ENCODE peak calls at places on chromosomes 13 and 19, in five cellular contexts. One of them, this sample, is unnamed.
A peak's percentile ranks its signal among the peaks of the same experiment; 100 is the strongest.

GRCh38 chr19:7377196-7377595 is 28.5 kb downstream of the ARHGEF18 start:
- DNase-seq in upper lobe of left lung: no peak
- DNase-seq in nephron progenitor cell: no peak
- DNase-seq in anterior cingulate cortex: no peak
- DNase-seq in activated CD4-positive, CD25-positive, alpha-beta regulatory T cell treated with anti-CD3 and anti-CD28 coated beads, Interleukin-2, amount 50 U/mL, for 16 hours: no peak
- DNase-seq in this sample: no peak

GRCh38 chr13:28958018-28958417 is 137.9 kb downstream of the MTUS2 start:
- DNase-seq in activated CD4-positive, CD25-positive, alpha-beta regulatory T cell treated with anti-CD3 and anti-CD28 coated beads, Interleukin-2, amount 50 U/mL, for 16 hours: no peak
- DNase-seq in nephron progenitor cell: no peak
- DNase-seq in upper lobe of left lung: no peak
- DNase-seq in anterior cingulate cortex: no peak
- DNase-seq in this sample: no peak

GRCh38 chr19:17948474-17948966 is 15.7 kb downstream of the CCDC124 start:
- DNase-seq in upper lobe of left lung: no peak
- DNase-seq in nephron progenitor cell: no peak
- DNase-seq in activated CD4-positive, CD25-positive, alpha-beta regulatory T cell treated with anti-CD3 and anti-CD28 coated beads, Interleukin-2, amount 50 U/mL, for 16 hours: no peak
- DNase-seq in anterior cingulate cortex: no peak
- DNase-seq in this sample: peak; percentile 91

GRCh38 chr13:79003989-79004550 is 345.1 kb upstream of the OBI1 start:
- DNase-seq in activated CD4-positive, CD25-positive, alpha-beta regulatory T cell treated with anti-CD3 and anti-CD28 coated beads, Interleukin-2, amount 50 U/mL, for 16 hours: no peak
- DNase-seq in upper lobe of left lung: no peak
- DNase-seq in nephron progenitor cell: no peak
- DNase-seq in anterior cingulate cortex: no peak
- DNase-seq in this sample: no peak

GRCh38 chr19:7665076-7665475 is 3.8 kb upstream of the RETN start:
- DNase-seq in upper lobe of left lung: no peak
- DNase-seq in nephron progenitor cell: no peak
- DNase-seq in activated CD4-positive, CD25-positive, alpha-beta regulatory T cell treated with anti-CD3 and anti-CD28 coated beads, Interleukin-2, amount 50 U/mL, for 16 hours: no peak
- DNase-seq in anterior cingulate cortex: no peak
- DNase-seq in this sample: no peak

GRCh38 chr13:91375119-91375729 is 23.2 kb upstream of the GPC5 start:
- DNase-seq in anterior cingulate cortex: no peak
- DNase-seq in upper lobe of left lung: no peak
- DNase-seq in nephron progenitor cell: peak; percentile 6
- DNase-seq in activated CD4-positive, CD25-positive, alpha-beta regulatory T cell treated with anti-CD3 and anti-CD28 coated beads, Interleukin-2, amount 50 U/mL, for 16 hours: no peak
- DNase-seq in this sample: no peak

GRCh38 chr13:97977376-97977705 is 23.9 kb downstream of the IPO5 start:
- DNase-seq in upper lobe of left lung: no peak
- DNase-seq in anterior cingulate cortex: no peak
- DNase-seq in activated CD4-positive, CD25-positive, alpha-beta regulatory T cell treated with anti-CD3 and anti-CD28 coated beads, Interleukin-2, amount 50 U/mL, for 16 hours: no peak
- DNase-seq in nephron progenitor cell: no peak
- DNase-seq in this sample: no peak

GRCh38 chr19:49058592-49058991 is 1.0 kb upstream of the CGB7 start:
- DNase-seq in upper lobe of left lung: no peak
- DNase-seq in activated CD4-positive, CD25-positive, alpha-beta regulatory T cell treated with anti-CD3 and anti-CD28 coated beads, Interleukin-2, amount 50 U/mL, for 16 hours: no peak
- DNase-seq in anterior cingulate cortex: no peak
- DNase-seq in nephron progenitor cell: no peak
- DNase-seq in this sample: peak; percentile 56

GRCh38 chr19:44645407-44646048 is 1.8 kb downstream of the PVR start:
- DNase-seq in upper lobe of left lung: no peak
- DNase-seq in activated CD4-positive, CD25-positive, alpha-beta regulatory T cell treated with anti-CD3 and anti-CD28 coated beads, Interleukin-2, amount 50 U/mL, for 16 hours: no peak
- DNase-seq in nephron progenitor cell: no peak
- DNase-seq in anterior cingulate cortex: no peak
- DNase-seq in this sample: no peak

GRCh38 chr13:102693781-102694180 is 1.1 kb downstream of the METTL21C start:
- DNase-seq in anterior cingulate cortex: no peak
- DNase-seq in nephron progenitor cell: no peak
- DNase-seq in upper lobe of left lung: no peak
- DNase-seq in activated CD4-positive, CD25-positive, alpha-beta regulatory T cell treated with anti-CD3 and anti-CD28 coated beads, Interleukin-2, amount 50 U/mL, for 16 hours: no peak
- DNase-seq in this sample: no peak

GRCh38 chr13:44221657-44222056 is 152.0 kb upstream of the SERP2 start:
- DNase-seq in upper lobe of left lung: no peak
- DNase-seq in nephron progenitor cell: no peak
- DNase-seq in anterior cingulate cortex: no peak
- DNase-seq in activated CD4-positive, CD25-positive, alpha-beta regulatory T cell treated with anti-CD3 and anti-CD28 coated beads, Interleukin-2, amount 50 U/mL, for 16 hours: no peak
- DNase-seq in this sample: no peak

GRCh38 chr13:110812111-110812868 is 98.8 kb downstream of the ING1 start:
- DNase-seq in nephron progenitor cell: no peak
- DNase-seq in upper lobe of left lung: peak; percentile 80
- DNase-seq in activated CD4-positive, CD25-positive, alpha-beta regulatory T cell treated with anti-CD3 and anti-CD28 coated beads, Interleukin-2, amount 50 U/mL, for 16 hours: no peak
- DNase-seq in anterior cingulate cortex: no peak
- DNase-seq in this sample: no peak

GRCh38 chr13:45473627-45474026 is 8.9 kb downstream of the COG3 start:
- DNase-seq in anterior cingulate cortex: no peak
- DNase-seq in upper lobe of left lung: no peak
- DNase-seq in nephron progenitor cell: no peak
- DNase-seq in activated CD4-positive, CD25-positive, alpha-beta regulatory T cell treated with anti-CD3 and anti-CD28 coated beads, Interleukin-2, amount 50 U/mL, for 16 hours: no peak
- DNase-seq in this sample: peak; percentile 69

GRCh38 chr19:47609885-47610545 is 1.1 kb downstream of the BICRA start:
- DNase-seq in anterior cingulate cortex: no peak
- DNase-seq in upper lobe of left lung: peak; percentile 91
- DNase-seq in activated CD4-positive, CD25-positive, alpha-beta regulatory T cell treated with anti-CD3 and anti-CD28 coated beads, Interleukin-2, amount 50 U/mL, for 16 hours: no peak
- DNase-seq in nephron progenitor cell: peak; percentile 70
- DNase-seq in this sample: peak; percentile 49

GRCh38 chr19:33300016-33300981 is 2.0 kb downstream of the CEBPA start:
- DNase-seq in upper lobe of left lung: peak; percentile 52
- DNase-seq in anterior cingulate cortex: no peak
- DNase-seq in nephron progenitor cell: no peak
- DNase-seq in activated CD4-positive, CD25-positive, alpha-beta regulatory T cell treated with anti-CD3 and anti-CD28 coated beads, Interleukin-2, amount 50 U/mL, for 16 hours: no peak
- DNase-seq in this sample: no peak

GRCh38 chr13:30111810-30112209 is 195.5 kb downstream of the KATNAL1 start:
- DNase-seq in anterior cingulate cortex: no peak
- DNase-seq in activated CD4-positive, CD25-positive, alpha-beta regulatory T cell treated with anti-CD3 and anti-CD28 coated beads, Interleukin-2, amount 50 U/mL, for 16 hours: no peak
- DNase-seq in nephron progenitor cell: peak; percentile 41
- DNase-seq in upper lobe of left lung: no peak
- DNase-seq in this sample: no peak

GRCh38 chr13:28027607-28028364 is 39.3 kb upstream of the URAD start:
- DNase-seq in upper lobe of left lung: no peak
- DNase-seq in nephron progenitor cell: no peak
- DNase-seq in activated CD4-positive, CD25-positive, alpha-beta regulatory T cell treated with anti-CD3 and anti-CD28 coated beads, Interleukin-2, amount 50 U/mL, for 16 hours: no peak
- DNase-seq in anterior cingulate cortex: no peak
- DNase-seq in this sample: no peak

GRCh38 chr13:19151581-19152263 is 29.9 kb downstream of the TUBA3C start:
- DNase-seq in upper lobe of left lung: peak; percentile 60
- DNase-seq in activated CD4-positive, CD25-positive, alpha-beta regulatory T cell treated with anti-CD3 and anti-CD28 coated beads, Interleukin-2, amount 50 U/mL, for 16 hours: no peak
- DNase-seq in anterior cingulate cortex: no peak
- DNase-seq in nephron progenitor cell: no peak
- DNase-seq in this sample: no peak

GRCh38 chr13:79642596-79642995 is 161.6 kb downstream of the NDFIP2 start:
- DNase-seq in upper lobe of left lung: no peak
- DNase-seq in anterior cingulate cortex: no peak
- DNase-seq in nephron progenitor cell: no peak
- DNase-seq in activated CD4-positive, CD25-positive, alpha-beta regulatory T cell treated with anti-CD3 and anti-CD28 coated beads, Interleukin-2, amount 50 U/mL, for 16 hours: no peak
- DNase-seq in this sample: no peak

GRCh38 chr13:40814803-40815202 is 25.4 kb downstream of the SLC25A15 start:
- DNase-seq in upper lobe of left lung: no peak
- DNase-seq in activated CD4-positive, CD25-positive, alpha-beta regulatory T cell treated with anti-CD3 and anti-CD28 coated beads, Interleukin-2, amount 50 U/mL, for 16 hours: no peak
- DNase-seq in nephron progenitor cell: no peak
- DNase-seq in anterior cingulate cortex: no peak
- DNase-seq in this sample: no peak

GRCh38 chr13:20461860-20462532 is 63.7 kb downstream of the CRYL1 start:
- DNase-seq in upper lobe of left lung: no peak
- DNase-seq in activated CD4-positive, CD25-positive, alpha-beta regulatory T cell treated with anti-CD3 and anti-CD28 coated beads, Interleukin-2, amount 50 U/mL, for 16 hours: no peak
- DNase-seq in anterior cingulate cortex: no peak
- DNase-seq in nephron progenitor cell: no peak
- DNase-seq in this sample: no peak

GRCh38 chr13:99282264-99283231 is 24.4 kb upstream of the GPR18 start:
- DNase-seq in activated CD4-positive, CD25-positive, alpha-beta regulatory T cell treated with anti-CD3 and anti-CD28 coated beads, Interleukin-2, amount 50 U/mL, for 16 hours: no peak
- DNase-seq in nephron progenitor cell: no peak
- DNase-seq in upper lobe of left lung: no peak
- DNase-seq in anterior cingulate cortex: no peak
- DNase-seq in this sample: no peak